ENCODE peak calls at places on chromosome 17, in four cellular contexts. A is CD8-positive, alpha-beta T cell; C is HCT116; H is tibial artery. Z is an unnamed sample.

GRCh38 chr17:78252111-78252634 is 20.7 kb downstream of the TMEM235 start:
- DNase-seq in H (no peak), A (peak; percentile 91), C (no peak), Z (no peak)

GRCh38 chr17:76873856-76874255 is 5.7 kb downstream of the MGAT5B start:
- DNase-seq in H (no peak), C (no peak), A (no peak), Z (no peak)

GRCh38 chr17:65332375-65332774 is 195.2 kb downstream of the RGS9 start:
- DNase-seq in H (no peak), A (no peak), C (peak; percentile 50), Z (peak; percentile 82)

GRCh38 chr17:82528484-82529265 is 9.1 kb downstream of the FOXK2 start:
- DNase-seq in A (no peak), H (peak; percentile 59), C (peak; percentile 31), Z (peak; percentile 33)

GRCh38 chr17:7792611-7793010 is 41.4 kb upstream of the KDM6B start:
- DNase-seq in A (no peak), H (no peak), C (no peak), Z (no peak)

GRCh38 chr17:48541574-48542113 is 3.3 kb downstream of the HOXB2 start:
- DNase-seq in H (no peak), A (peak; percentile 72), C (no peak), Z (no peak)

GRCh38 chr17:72267601-72268000 is 146.8 kb downstream of the SOX9 start:
- DNase-seq in C (no peak), H (no peak), A (no peak), Z (no peak)

GRCh38 chr17:82060614-82061013 is 5.0 kb downstream of the DUS1L start:
- DNase-seq in A (no peak), H (no peak), C (no peak), Z (no peak)

GRCh38 chr17:14448816-14449215 is 147.9 kb downstream of the HS3ST3B1 start:
- DNase-seq in A (no peak), C (no peak), H (no peak), Z (no peak)

GRCh38 chr17:29591737-29592624 is 951 bp upstream of the ANKRD13B start:
- DNase-seq in C (peak; percentile 69), A (peak; percentile 85), H (peak; percentile 81), Z (peak; percentile 66)

GRCh38 chr17:79235808-79236207 is 161.2 kb downstream of the ENGASE start:
- DNase-seq in C (no peak), H (no peak), A (no peak), Z (no peak)

GRCh38 chr17:82863941-82864720 is 24.3 kb upstream of the ZNF750 start:
- DNase-seq in H (no peak), A (peak; percentile 90), C (peak; percentile 68), Z (peak; percentile 80)

GRCh38 chr17:48184721-48185120 is 77.2 kb downstream of the SNX11 start:
- DNase-seq in C (no peak), H (no peak), A (no peak), Z (no peak)

GRCh38 chr17:80621335-80622169 is 76.9 kb downstream of the RPTOR start:
- DNase-seq in A (peak; percentile 48), H (no peak), C (no peak), Z (no peak)

GRCh38 chr17:29726721-29727252 is 104.1 kb upstream of the CORO6 start:
- DNase-seq in C (no peak), A (no peak), H (no peak), Z (peak; percentile 60)

GRCh38 chr17:71505200-71505599 is 615.6 kb upstream of the SOX9 start:
- DNase-seq in A (no peak), H (no peak), C (no peak), Z (no peak)

GRCh38 chr17:59160203-59161025 is 4.9 kb downstream of the PRR11 start:
- DNase-seq in A (no peak), H (no peak), C (no peak), Z (no peak)

GRCh38 chr17:58096892-58097291 is 13.7 kb downstream of the DYNLL2 start:
- DNase-seq in C (no peak), H (no peak), A (no peak), Z (no peak)

GRCh38 chr17:4345569-4345968 is 20.9 kb downstream of the UBE2G1 start:
- DNase-seq in A (no peak), H (no peak), C (no peak), Z (no peak)

GRCh38 chr17:17402558-17402957 is 74.2 kb upstream of the MED9 start:
- DNase-seq in H (no peak), A (no peak), C (no peak), Z (no peak)

GRCh38 chr17:46968224-46968834 is 10.7 kb downstream of the RPRML start:
- DNase-seq in H (no peak), A (no peak), C (no peak), Z (no peak)

GRCh38 chr17:41645371-41646063 is 21.1 kb upstream of the KRT17 start:
- DNase-seq in H (no peak), A (no peak), C (no peak), Z (peak; percentile 57)

GRCh38 chr17:10798910-10799309 is 5.0 kb downstream of the TMEM238L start:
- DNase-seq in A (no peak), C (no peak), H (no peak), Z (no peak)

GRCh38 chr17:44637066-44637465 is 19.2 kb upstream of the MEIOC start:
- DNase-seq in A (no peak), C (no peak), H (no peak), Z (no peak)

GRCh38 chr17:32654351-32654750 is 167.6 kb downstream of the CDK5R1 start:
- DNase-seq in H (no peak), C (no peak), A (no peak), Z (no peak)

GRCh38 chr17:65931246-65932149 is 260.4 kb downstream of the CEP112 start:
- DNase-seq in C (no peak), H (no peak), A (no peak), Z (no peak)

GRCh38 chr17:38628441-38628840 is 22.7 kb upstream of the SRCIN1 start:
- DNase-seq in H (no peak), C (peak; percentile 67), A (no peak), Z (no peak)

DNA sequence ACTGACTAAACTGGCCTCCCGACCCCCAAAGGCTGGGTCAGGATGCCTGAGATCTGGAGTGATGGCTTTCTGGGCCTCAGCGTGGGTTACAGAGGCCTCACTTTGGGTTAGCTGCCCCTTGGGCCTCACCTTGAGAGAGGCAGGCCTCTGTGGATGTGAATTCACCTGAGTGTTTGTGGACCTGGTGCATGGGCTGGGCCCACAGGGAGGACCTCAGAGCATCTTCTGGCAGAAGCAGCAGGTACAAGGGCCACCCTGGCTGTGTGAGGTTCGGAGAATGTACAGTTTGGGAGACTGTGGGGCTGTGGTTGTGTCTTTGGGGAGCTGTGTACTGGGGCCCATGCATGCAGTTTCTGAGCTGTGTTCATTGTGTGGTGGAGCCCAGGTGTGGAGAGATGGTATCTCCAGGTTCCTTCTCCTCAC is 18.3 kb downstream of the RARA start:
- DNase-seq in C (no peak), A (no peak), H (no peak), Z (no peak)
- TF ChIP-seq CTCF in C (no peak), A (no peak), H (no peak), Z (no peak)

DNA sequence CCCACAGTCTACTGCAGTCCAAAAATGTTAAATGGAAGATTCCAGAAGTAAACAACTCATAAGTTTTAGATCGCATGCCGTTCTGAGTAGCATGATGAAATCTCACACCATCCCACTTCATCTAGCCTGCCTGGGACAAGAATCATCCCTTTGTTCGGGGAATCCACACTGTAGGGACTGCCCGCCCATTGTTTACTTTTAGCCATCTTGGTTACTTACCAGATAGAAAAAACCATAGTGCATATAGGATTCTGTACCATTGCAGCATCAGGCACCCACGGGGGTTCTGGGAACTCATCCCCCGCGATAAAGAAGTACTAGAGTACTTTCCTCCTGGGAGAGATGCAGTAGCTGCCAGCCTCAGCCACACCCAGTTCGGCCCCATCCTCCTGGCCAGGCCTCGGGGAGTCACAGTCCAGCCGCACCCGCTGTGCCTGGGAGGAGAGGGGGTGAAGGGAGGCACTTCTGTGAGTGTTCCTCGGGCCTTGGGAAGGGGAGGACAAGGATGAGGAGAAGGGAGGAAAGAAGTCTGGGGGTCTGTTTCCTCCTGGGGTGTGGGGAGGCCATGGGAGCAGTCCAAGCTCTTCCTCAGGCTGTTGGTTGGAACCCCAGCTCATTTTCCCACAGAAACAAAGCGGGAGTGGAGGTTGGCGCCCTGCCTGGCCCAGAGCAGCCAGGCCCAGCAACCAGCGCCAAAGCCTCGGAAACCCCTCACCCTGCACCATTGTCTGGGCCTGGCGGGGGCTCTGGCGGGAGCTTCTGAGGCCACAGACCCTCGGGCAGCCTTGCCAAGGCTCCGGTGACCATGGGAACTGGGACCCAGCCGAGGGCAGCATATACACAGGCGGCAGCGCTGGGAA is 8.9 kb downstream of the TRIM47 start:
- DNase-seq in C (no peak), A (no peak), H (peak; percentile 78), Z (no peak)
- H3K4me3 ChIP-seq in C (no peak overlapping the region), A (no peak overlapping the region), H (peak overlapping the region; percentile 32), Z (no peak overlapping the region)

DNA sequence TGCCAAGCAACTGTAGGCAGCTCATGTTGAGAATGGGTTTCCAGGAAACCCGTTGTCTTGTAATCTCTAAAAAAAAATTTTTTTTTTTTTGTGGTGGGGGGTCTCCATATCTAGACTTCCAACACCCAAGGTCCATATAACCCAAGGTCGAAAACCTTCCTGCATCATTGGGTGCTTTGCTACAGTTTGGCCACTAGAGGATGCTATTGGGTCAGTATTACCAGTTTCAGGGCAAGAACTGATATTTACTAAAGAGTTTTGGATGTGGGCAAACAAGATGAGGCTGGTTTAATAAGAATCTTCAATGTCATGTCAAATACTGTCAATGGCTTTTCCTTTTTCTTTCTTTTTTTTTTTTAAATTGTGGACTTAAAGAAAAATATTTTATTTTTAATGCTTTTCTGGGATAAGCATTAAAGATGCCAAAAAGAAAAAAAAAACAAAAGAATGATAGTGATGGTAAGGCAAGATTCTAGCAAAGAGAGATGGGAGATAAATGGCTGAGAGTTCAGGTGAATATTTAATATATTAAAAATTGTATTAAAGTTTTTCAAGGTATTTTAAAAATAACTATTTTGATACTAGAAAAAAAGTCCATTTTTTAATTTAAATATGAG is 62.2 kb downstream of the DHRS7C start:
- DNase-seq in C (peak; percentile 23), H (no peak), A (no peak), Z (no peak)
- TF ChIP-seq CTCF in C (peak; percentile 95), H (peak; percentile 89), A (peak; percentile 97), Z (peak; percentile 94)

DNA sequence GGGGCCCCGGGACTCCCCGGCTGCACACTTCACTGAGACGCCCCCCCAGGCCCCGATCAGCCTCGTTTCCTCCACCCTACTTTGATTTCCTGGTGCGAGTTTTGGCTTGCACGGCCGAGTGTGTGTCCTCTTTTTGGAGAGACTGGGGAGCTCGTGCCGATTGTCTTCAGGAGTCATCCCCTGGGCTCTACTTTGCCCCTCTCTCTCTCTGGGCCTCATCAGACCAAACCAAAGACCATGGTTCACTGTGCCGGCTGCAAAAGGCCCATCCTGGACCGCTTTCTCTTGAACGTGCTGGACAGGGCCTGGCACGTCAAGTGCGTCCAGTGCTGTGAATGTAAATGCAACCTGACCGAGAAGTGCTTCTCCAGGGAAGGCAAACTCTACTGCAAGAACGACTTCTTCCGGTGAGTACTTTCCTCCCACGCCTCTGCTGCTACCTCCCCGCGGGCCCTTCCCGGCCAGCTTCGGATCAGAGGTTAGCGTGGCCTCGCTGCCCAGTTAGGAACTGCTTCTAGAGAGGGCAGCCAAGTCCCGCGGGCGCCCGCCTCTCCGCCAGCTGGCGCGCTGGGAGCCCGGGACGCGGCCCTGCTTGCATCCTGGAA is 788 bp downstream of the LHX1 start:
- DNase-seq in H (no peak), C (no peak), A (peak; percentile 54), Z (no peak)
- H3K4me3 ChIP-seq in H (no peak overlapping the region), C (no peak overlapping the region), A (peak overlapping the region; percentile 25), Z (no peak overlapping the region)